ENCODE peak calls at places on chromosomes 13 and 19, in five cellular contexts. M is stimulated activated CD4-positive, alpha-beta T cell treated with anti-CD3 and anti-CD28 coated beads, Interleukin-2, amount 100 ng/mL, for 24 hours; Q is HTR-8/SVneo; U is left ventricle myocardium inferior; R is COR-L47. F is an unnamed sample.
A peak's percentile ranks its signal among the peaks of the same experiment; 100 is the strongest.

GRCh38 chr19:51005248-51005647 is 3.8 kb upstream of the KLK8 start:
- DNase-seq in U (no peak), M (no peak), R (no peak), Q (no peak), F (no peak)

GRCh38 chr19:44602071-44602470 is 11.3 kb upstream of the IGSF23 start:
- DNase-seq in M (no peak), U (no peak), Q (no peak), R (peak; percentile 59), F (no peak)

GRCh38 chr19:1904385-1905070 is 671 bp upstream of the ADAT3 start:
- DNase-seq in Q (no peak), M (no peak), R (no peak), U (no peak), F (peak; percentile 95)

GRCh38 chr13:113937497-113938140 is 36.3 kb downstream of the C13orf46 start:
- DNase-seq in M (no peak), R (no peak), Q (no peak), U (no peak), F (no peak)

GRCh38 chr13:66992183-66992582 is 238.0 kb downstream of the PCDH9 start:
- DNase-seq in R (no peak), U (no peak), Q (no peak), M (no peak), F (peak; percentile 4)

GRCh38 chr13:70170689-70171088 is 62.4 kb upstream of the KLHL1 start:
- DNase-seq in R (no peak), Q (no peak), U (no peak), M (no peak), F (no peak)

GRCh38 chr19:42455621-42456081 is 12.9 kb upstream of the CXCL17 start:
- DNase-seq in Q (no peak), M (no peak), R (no peak), U (no peak), F (no peak)

GRCh38 chr19:43464089-43464775 is 1.2 kb downstream of the LYPD3 start:
- DNase-seq in U (peak; percentile 78), R (no peak), M (peak; percentile 76), Q (no peak), F (no peak)

GRCh38 chr13:73598021-73598712 is 536.0 kb downstream of the KLF12 start:
- DNase-seq in R (no peak), Q (no peak), M (no peak), U (no peak), F (no peak)

GRCh38 chr13:98405107-98405571 is 171.8 kb downstream of the STK24 start:
- DNase-seq in R (peak; percentile 18), Q (no peak), U (no peak), M (no peak), F (peak; percentile 5)

GRCh38 chr13:77325371-77325941 is 1.4 kb downstream of the MYCBP2 start:
- DNase-seq in U (no peak), M (peak; percentile 16), Q (no peak), R (no peak), F (peak; percentile 40)

GRCh38 chr19:12837225-12837624 is 1.1 kb upstream of the MAST1 start:
- DNase-seq in M (no peak), Q (no peak), U (no peak), R (no peak), F (no peak)

GRCh38 chr19:5430237-5430636 is 25.0 kb upstream of the ZNRF4 start:
- DNase-seq in U (no peak), M (no peak), Q (no peak), R (no peak), F (no peak)

GRCh38 chr13:46168341-46168740 is 13.6 kb downstream of the LCP1 start:
- DNase-seq in R (no peak), U (no peak), Q (no peak), M (peak; percentile 70), F (peak; percentile 82)

GRCh38 chr19:1296575-1297271 is 11.1 kb downstream of the EFNA2 start:
- DNase-seq in Q (no peak), R (no peak), U (no peak), M (no peak), F (no peak)

GRCh38 chr19:7579182-7579581 is 16.5 kb upstream of the CAMSAP3 start:
- DNase-seq in U (no peak), R (no peak), M (no peak), Q (no peak), F (no peak)

GRCh38 chr13:50222569-50223332 is 207.5 kb downstream of the KCNRG start:
- DNase-seq in Q (no peak), U (peak; percentile 81), R (no peak), M (peak; percentile 37), F (peak; percentile 53)

GRCh38 chr13:44292545-44292944 is 81.1 kb upstream of the SERP2 start:
- DNase-seq in U (no peak), Q (no peak), M (no peak), R (no peak), F (no peak)

GRCh38 chr13:35884211-35884610 is 247.0 kb downstream of the DCLK1 start:
- DNase-seq in M (no peak), R (no peak), Q (no peak), U (no peak), F (no peak)

GRCh38 chr19:362683-363082 is 18.1 kb upstream of the MIER2 start:
- DNase-seq in U (no peak), M (no peak), R (no peak), Q (no peak), F (no peak)

GRCh38 chr13:35840991-35841604 is 290.1 kb downstream of the DCLK1 start:
- DNase-seq in U (no peak), R (no peak), Q (no peak), M (no peak), F (no peak)

GRCh38 chr13:62293081-62293480 is 877.4 kb upstream of the PCDH20 start:
- DNase-seq in Q (peak; percentile 8), M (no peak), R (no peak), U (no peak), F (no peak)

GRCh38 chr19:51034704-51035103 is at the start of gene KLK12:
- DNase-seq in R (no peak), Q (no peak), U (no peak), M (no peak), F (no peak)

GRCh38 chr13:112106467-112107141 is 39.7 kb downstream of the SOX1 start:
- DNase-seq in R (no peak), Q (no peak), M (no peak), U (no peak), F (no peak)

GRCh38 chr13:112973577-112973951 is 4.5 kb downstream of the MCF2L start:
- DNase-seq in Q (no peak), R (no peak), M (no peak), U (peak; percentile 12), F (no peak)

GRCh38 chr19:30535011-30535410 is 162.8 kb downstream of the ZNF536 start:
- DNase-seq in Q (no peak), M (no peak), U (no peak), R (no peak), F (no peak)